ENCODE peak calls at places on chromosomes 1 and 21, in six cellular contexts. N, J, Y, U, G and Q are unnamed samples.

GRCh38 chr1:162549001-162549400 is 12.5 kb upstream of the UAP1 start:
- DNase-seq in J (no peak), G (no peak), U (no peak), N (no peak), Y (no peak), Q (no peak)

GRCh38 chr1:26991310-26992116 is 2.0 kb upstream of the TRNP1 start:
- DNase-seq in J (no peak), Y (no peak), G (no peak), U (no peak), N (no peak), Q (no peak)

GRCh38 chr1:240646861-240647260 is 34.9 kb upstream of the GREM2 start:
- DNase-seq in J (no peak), G (no peak), N (no peak), U (no peak), Y (no peak), Q (no peak)

GRCh38 chr21:9839011-9839661 is 682.2 kb upstream of the TPTE start:
- DNase-seq in U (peak), G (no peak), N (no peak), J (no peak), Y (no peak), Q (no peak)

GRCh38 chr21:41952568-41953248 is 1.1 kb downstream of the C2CD2 start:
- DNase-seq in Y (no peak), U (no peak), J (no peak), G (no peak), N (no peak), Q (no peak)

GRCh38 chr1:6996371-6996770 is 211.1 kb downstream of the CAMTA1 start:
- DNase-seq in G (no peak), J (no peak), U (no peak), N (no peak), Y (no peak), Q (no peak)

GRCh38 chr1:108893141-108893530 is 16.4 kb downstream of the GPSM2 start:
- DNase-seq in J (no peak), Y (no peak), G (no peak), U (no peak), N (no peak), Q (no peak)

GRCh38 chr1:110185181-110185580 is 24.9 kb upstream of the KCNC4 start:
- DNase-seq in G (no peak), U (no peak), Y (no peak), J (no peak), N (no peak), Q (no peak)

GRCh38 chr1:15620155-15620545 is 2.9 kb downstream of the DDI2 start:
- DNase-seq in U (no peak), J (no peak), Y (no peak), G (no peak), N (no peak), Q (no peak)

GRCh38 chr1:75338974-75339483 is 204.8 kb downstream of the LHX8 start:
- DNase-seq in J (no peak), Y (no peak), N (no peak), G (no peak), U (peak), Q (no peak)

GRCh38 chr1:216929870-216930582 is 206.8 kb upstream of the ESRRG start:
- DNase-seq in U (no peak), N (no peak), J (no peak), Y (no peak), G (no peak), Q (no peak)

GRCh38 chr1:55534565-55535091 is 319.5 kb upstream of the USP24 start:
- DNase-seq in J (no peak), U (peak), G (no peak), Y (no peak), N (no peak), Q (no peak)

GRCh38 chr1:116667577-116668105 is at the start of gene IGSF3:
- DNase-seq in J (no peak), U (peak), Y (no peak), N (peak), G (peak), Q (peak)